ENCODE peak calls at places on chromosome 20, in five cellular contexts. Q is lower leg skin, O is uterus, C is HFFc6, H is neural crest cell. J is an unnamed sample.

GRCh38 chr20:21529863-21530262 is 16.0 kb upstream of the NKX2-2 start:
- DNase-seq in H (no peak), C (no peak), O (no peak), Q (no peak), J (no peak)

GRCh38 chr20:57391439-57392129 is 388 bp downstream of the RBM38 start:
- DNase-seq in C (no peak), O (no peak), H (no peak), Q (no peak), J (no peak)

GRCh38 chr20:38138086-38138777 is 26.8 kb downstream of the TGM2 start:
- DNase-seq in H (no peak), C (no peak), Q (peak), O (no peak), J (no peak)

GRCh38 chr20:49279677-49280462 is 2.0 kb upstream of the ZNFX1 start:
- DNase-seq in H (no peak), C (no peak), Q (no peak), O (no peak), J (no peak)

GRCh38 chr20:21514553-21515251 is 838 bp upstream of the NKX2-2 start:
- DNase-seq in C (no peak), O (no peak), H (no peak), Q (no peak), J (peak)

GRCh38 chr20:33896509-33896908 is 85.4 kb downstream of the CHMP4B start:
- DNase-seq in Q (no peak), H (no peak), C (peak), O (no peak), J (no peak)

GRCh38 chr20:24672886-24673677 is 203.7 kb downstream of the SYNDIG1 start:
- DNase-seq in H (no peak), C (peak), O (no peak), Q (no peak), J (no peak)

GRCh38 chr20:44728835-44729342 is 13.7 kb downstream of the CCN5 start:
- DNase-seq in C (peak), O (no peak), H (no peak), Q (peak), J (no peak)

GRCh38 chr20:36591854-36592641 is 13.5 kb upstream of the RAB5IF start:
- DNase-seq in C (peak), H (no peak), Q (no peak), O (peak), J (no peak)

GRCh38 chr20:45337367-45338120 is 10.7 kb downstream of the SDC4 start:
- DNase-seq in H (no peak), O (peak), C (peak), Q (no peak), J (no peak)

GRCh38 chr20:33568378-33569289 is 78.7 kb downstream of the CBFA2T2 start:
- DNase-seq in H (peak), C (no peak), O (no peak), Q (peak), J (no peak)

GRCh38 chr20:217266-217665 is 9.8 kb upstream of the DEFB129 start:
- DNase-seq in O (no peak), H (no peak), Q (no peak), C (no peak), J (no peak)

GRCh38 chr20:63645218-63645617 is 8.0 kb downstream of the STMN3 start:
- DNase-seq in Q (no peak), C (no peak), H (no peak), O (no peak), J (no peak)

GRCh38 chr20:57665589-57665971 is 44.2 kb downstream of the PMEPA1 start:
- DNase-seq in O (no peak), Q (peak), H (no peak), C (no peak), J (no peak)

GRCh38 chr20:50289581-50289980 is 99.0 kb downstream of the CEBPB start:
- DNase-seq in Q (no peak), C (no peak), O (no peak), H (no peak), J (no peak)

GRCh38 chr20:51399138-51399890 is 143.2 kb downstream of the NFATC2 start:
- DNase-seq in O (no peak), H (no peak), Q (no peak), C (no peak), J (no peak)

GRCh38 chr20:38969708-38970107 is 7.6 kb downstream of the DHX35 start:
- DNase-seq in Q (no peak), O (no peak), C (no peak), H (no peak), J (no peak)

GRCh38 chr20:51985013-51985415 is 182.7 kb upstream of the SALL4 start:
- DNase-seq in O (peak), H (no peak), Q (no peak), C (peak), J (no peak)

GRCh38 chr20:39429716-39430115 is 467.6 kb downstream of the DHX35 start:
- DNase-seq in C (no peak), O (no peak), Q (no peak), H (no peak), J (no peak)

GRCh38 chr20:36493013-36493800 is 48.1 kb upstream of the MYL9 start:
- DNase-seq in O (no peak), Q (no peak), H (no peak), C (no peak), J (no peak)

GRCh38 chr20:43490038-43490437 is 17.5 kb upstream of the L3MBTL1 start:
- DNase-seq in H (no peak), C (no peak), Q (no peak), O (no peak), J (no peak)

GRCh38 chr20:13341737-13342393 is 120.8 kb downstream of the ISM1 start:
- DNase-seq in Q (no peak), H (no peak), O (no peak), C (no peak), J (no peak)

GRCh38 chr20:36872857-36873256 is 3.1 kb upstream of the TLDC2 start:
- DNase-seq in O (no peak), Q (no peak), H (no peak), C (no peak), J (no peak)

GRCh38 chr20:16283307-16283706 is 289.9 kb downstream of the KIF16B start:
- DNase-seq in O (no peak), Q (no peak), H (no peak), C (no peak), J (no peak)

GRCh38 chr20:46710149-46710913 is 882 bp downstream of the SLC2A10 start:
- DNase-seq in H (no peak), Q (peak), C (no peak), O (no peak), J (no peak)

GRCh38 chr20:46709055-46709458 is 392 bp upstream of the SLC2A10 start:
- DNase-seq in H (no peak), Q (no peak), C (no peak), O (no peak), J (no peak)

GRCh38 chr20:46712056-46712636 is 2.7 kb downstream of the SLC2A10 start:
- DNase-seq in C (no peak), H (no peak), O (no peak), Q (peak), J (no peak)

GRCh38 chr20:46706242-46706641 is 3.2 kb upstream of the SLC2A10 start:
- DNase-seq in O (no peak), C (no peak), Q (peak), H (no peak), J (no peak)

DNA sequence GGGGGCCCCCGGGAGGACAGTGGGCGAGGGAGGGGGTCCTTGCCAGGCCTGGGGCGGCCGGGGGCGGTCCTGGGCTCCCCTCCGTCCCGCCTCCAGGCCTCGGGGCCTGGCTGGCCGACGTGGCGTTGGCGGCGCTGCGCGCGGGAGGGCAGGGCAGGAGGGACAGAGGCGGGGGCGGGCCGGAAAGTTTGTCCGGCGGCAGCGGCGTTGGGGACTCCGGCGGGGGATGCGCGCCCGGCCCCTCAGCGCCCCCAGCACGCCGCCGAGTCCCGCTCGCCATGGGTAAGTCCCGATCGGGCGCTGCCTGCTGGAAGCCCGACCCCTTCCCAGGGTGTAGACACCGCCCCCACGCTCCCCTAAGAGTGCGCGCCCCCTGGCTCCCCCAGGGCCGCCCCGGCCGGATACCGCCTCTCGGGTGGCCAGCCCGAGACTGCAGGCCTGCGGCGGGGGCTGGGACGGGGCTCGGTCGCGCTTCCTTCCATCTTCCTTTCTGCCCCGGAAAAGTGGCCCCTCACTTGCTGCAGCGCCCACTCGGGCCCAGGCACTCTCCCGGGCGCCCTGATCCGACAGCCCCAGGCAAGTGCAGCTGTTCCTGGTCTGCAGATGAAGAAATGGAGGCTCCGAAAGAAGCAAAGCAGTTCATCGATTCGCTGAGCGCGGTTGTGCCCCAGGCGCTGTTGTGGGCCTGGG is at the start of gene SLC2A10:
- DNase-seq in O (peak), H (peak), Q (peak), C (peak), J (peak)
- TF ChIP-seq CTCF in O (peak), H (no peak), Q (no peak), C (peak), J (peak)

GRCh38 chr20:40442181-40442963 is 246.7 kb downstream of the MAFB start:
- DNase-seq in H (no peak), O (no peak), C (no peak), Q (peak), J (no peak)
- TF ChIP-seq CTCF in H (peak), O (no peak), C (no peak), Q (no peak), J (peak)

DNA sequence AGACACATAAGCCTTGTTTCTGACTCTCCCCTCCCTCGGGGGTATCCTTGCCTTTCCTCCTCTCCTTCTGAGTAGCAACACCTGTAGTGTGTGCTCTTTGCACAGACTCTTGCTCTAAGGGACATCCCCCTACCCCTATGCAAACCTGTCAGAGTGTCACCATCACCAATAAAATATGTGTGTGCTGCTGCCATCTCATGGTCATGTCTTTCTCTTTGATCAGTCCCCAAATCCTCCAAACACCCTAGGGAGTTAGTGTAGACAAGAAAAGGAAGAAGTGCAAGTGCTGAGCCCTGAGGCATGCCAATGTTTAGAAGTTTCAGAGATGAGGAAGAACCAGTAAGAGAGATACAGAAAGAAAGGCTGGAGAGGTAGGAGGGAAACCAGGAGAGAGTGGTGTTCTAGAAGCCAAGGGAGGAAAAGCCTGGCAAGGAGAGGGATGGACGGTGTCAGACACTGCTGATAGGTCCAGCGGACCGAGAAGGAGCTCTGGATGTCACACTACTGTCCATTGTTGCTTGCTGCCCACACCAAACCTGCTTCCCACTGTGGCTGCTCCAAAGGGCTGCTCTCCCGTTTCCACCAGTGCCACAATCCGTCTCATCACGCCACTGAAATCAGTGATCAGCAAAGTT is 16.4 kb downstream of the TRMT6 start:
- DNase-seq in Q (no peak), C (peak), H (no peak), O (no peak), J (no peak)
- TF ChIP-seq CTCF in Q (no peak), C (peak), H (peak), O (no peak), J (no peak)

GRCh38 chr20:59559863-59560262 is 44.5 kb upstream of the PHACTR3 start:
- DNase-seq in C (no peak), O (no peak), Q (no peak), H (no peak), J (no peak)

GRCh38 chr20:59561228-59561605 is 43.1 kb upstream of the PHACTR3 start:
- DNase-seq in H (no peak), C (no peak), O (no peak), Q (no peak), J (no peak)

GRCh38 chr20:59561614-59562277 is 42.6 kb upstream of the PHACTR3 start:
- DNase-seq in C (no peak), Q (no peak), H (no peak), O (no peak), J (no peak)

GRCh38 chr20:59559024-59559817 is 45.1 kb upstream of the PHACTR3 start:
- DNase-seq in O (no peak), Q (peak), C (no peak), H (no peak), J (no peak)

GRCh38 chr20:59560588-59561227 is 43.6 kb upstream of the PHACTR3 start:
- DNase-seq in O (no peak), C (peak), Q (no peak), H (no peak), J (no peak)
- TF ChIP-seq CTCF in O (no peak), C (peak), Q (no peak), H (peak), J (peak)

DNA sequence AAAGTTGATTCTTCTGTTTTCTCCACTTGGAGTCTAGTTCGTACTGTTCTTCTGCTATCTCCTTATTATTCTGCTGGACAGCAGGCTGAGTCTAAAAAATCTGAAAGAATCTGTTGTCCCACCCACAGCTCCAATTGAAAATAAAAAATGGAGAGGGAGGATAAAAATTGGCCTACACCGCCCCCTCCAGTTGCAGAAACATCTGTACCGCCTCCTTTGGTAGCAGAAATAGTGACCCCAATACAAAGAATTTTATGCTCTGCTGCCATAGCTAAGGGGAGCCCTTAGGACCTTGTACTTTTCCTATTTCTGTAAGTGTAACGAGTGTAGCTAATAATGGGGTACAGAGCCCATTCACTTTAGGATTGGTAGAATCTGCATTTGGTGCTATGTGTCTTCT is 4.9 kb upstream of the FKBP1A start:
- DNase-seq in Q (peak), C (no peak), H (no peak), O (no peak), J (no peak)
- TF ChIP-seq CTCF in Q (no peak), C (peak), H (no peak), O (peak), J (peak)

DNA sequence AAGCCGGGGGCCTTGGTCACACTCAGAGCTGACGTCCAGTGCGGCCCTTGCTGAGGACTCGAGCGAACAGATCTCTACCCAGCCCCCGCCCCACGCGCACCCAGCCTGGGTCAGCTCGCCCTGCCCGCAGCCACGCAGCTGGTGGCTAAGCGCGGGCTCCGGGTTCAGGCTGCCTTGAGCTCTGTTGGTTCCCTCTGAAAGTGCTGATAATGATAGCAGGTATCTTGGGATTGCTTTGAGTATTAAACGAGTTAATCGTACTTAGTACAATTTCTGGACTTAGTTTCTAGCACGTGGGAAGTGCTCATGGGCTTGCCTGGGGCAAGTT is 88.1 kb upstream of the TGM3 start:
- DNase-seq in H (no peak), Q (no peak), C (no peak), O (no peak), J (no peak)
- TF ChIP-seq CTCF in H (no peak), Q (no peak), C (peak), O (no peak), J (peak)

DNA sequence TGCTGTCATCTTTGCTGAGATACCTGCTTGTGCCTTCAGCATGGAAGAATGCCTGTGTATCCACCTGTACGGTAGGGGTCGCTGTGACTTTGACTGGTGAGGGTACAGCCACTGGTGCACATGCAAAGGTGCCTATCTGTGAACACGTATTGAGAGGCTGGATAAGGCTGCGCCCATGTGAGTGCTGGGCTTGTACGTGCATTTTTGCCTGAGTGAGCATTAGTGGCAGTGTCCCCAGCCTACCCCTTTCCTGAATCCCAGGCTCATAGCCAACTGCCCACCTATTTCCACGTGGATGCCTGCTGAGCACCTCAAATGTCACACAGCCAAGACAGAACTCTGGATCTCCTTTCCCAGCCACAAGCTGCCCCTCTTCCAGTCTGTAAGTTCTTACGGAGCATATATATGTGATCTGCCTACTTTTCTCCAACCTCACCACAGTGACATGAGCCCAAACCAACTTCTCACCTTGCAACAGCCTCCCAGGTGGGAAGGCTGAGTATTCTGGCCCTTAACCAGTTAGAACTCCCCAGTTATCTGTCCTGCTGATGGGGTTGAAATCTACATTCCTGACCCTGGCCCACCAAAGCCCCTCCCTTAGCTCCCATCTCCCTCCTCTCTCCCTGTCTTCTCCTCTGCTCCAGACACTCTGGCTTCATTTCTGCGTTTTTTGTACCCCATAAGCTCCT is 1.1 kb upstream of the SLC2A10 start:
- DNase-seq in C (no peak), H (no peak), Q (peak), O (no peak), J (no peak)
- TF ChIP-seq CTCF in C (peak), H (peak), Q (no peak), O (no peak), J (peak)

GRCh38 chr20:4605166-4605565 is 116.5 kb upstream of the PRND start:
- DNase-seq in H (no peak), C (no peak), Q (no peak), O (no peak), J (no peak)
- TF ChIP-seq CTCF in H (no peak), C (no peak), Q (no peak), O (no peak), J (no peak)

DNA sequence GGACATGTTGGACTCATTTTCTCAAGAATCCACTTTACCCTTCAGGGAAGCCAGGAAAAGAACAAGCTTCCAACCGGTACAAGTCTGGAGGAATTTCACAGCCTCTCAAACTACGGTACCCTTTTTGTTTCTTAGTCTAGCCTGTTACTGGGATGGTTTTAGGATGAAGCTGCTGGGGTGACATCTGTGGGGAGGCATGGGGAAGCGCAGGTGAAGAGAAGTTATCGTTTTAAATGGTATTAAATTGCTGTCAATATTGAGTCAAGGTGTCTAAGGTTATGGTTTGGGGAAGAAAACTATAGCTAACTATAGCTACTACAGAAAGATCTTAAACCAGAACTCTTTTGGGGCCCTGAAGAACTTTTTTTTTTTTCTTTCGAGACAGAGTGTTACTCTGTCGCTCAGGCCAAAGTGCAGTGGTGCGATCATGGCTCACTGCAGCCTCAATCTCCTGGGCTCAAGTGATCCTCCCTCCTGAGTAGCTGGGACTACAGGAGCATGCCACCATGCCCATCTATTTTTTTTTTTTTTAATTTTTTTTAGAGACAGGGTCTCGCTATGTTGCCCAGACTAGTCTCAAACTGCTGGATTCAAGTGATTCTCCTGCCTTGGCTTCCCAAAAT is 128.7 kb downstream of the RIN2 start:
- DNase-seq in Q (no peak), C (peak), H (no peak), O (no peak), J (no peak)
- TF ChIP-seq CTCF in Q (no peak), C (peak), H (no peak), O (no peak), J (no peak)